ENCODE peak calls at places on chromosomes 16 and 17, in four cellular contexts. X, E, I and A are unnamed samples.

GRCh38 chr17:72935984-72936383 is 156.5 kb downstream of the SLC39A11 start:
- DNase-seq in X (no peak), E (no peak), I (no peak), A (no peak)

GRCh38 chr16:89037261-89038152 is 56.1 kb upstream of the ACSF3 start:
- DNase-seq in X (no peak), E (no peak), I (peak), A (no peak)

GRCh38 chr16:31331141-31331764 is 23.7 kb upstream of the ITGAX start:
- DNase-seq in X (peak), I (no peak), E (no peak), A (peak)

GRCh38 chr17:79802736-79803420 is 6.0 kb upstream of the CBX8 start:
- DNase-seq in I (no peak), X (no peak), E (no peak), A (no peak)

GRCh38 chr16:22075776-22076175 is 16.6 kb upstream of the VWA3A start:
- DNase-seq in E (no peak), I (no peak), X (no peak), A (no peak)

GRCh38 chr17:50325906-50326305 is 20.0 kb upstream of the XYLT2 start:
- DNase-seq in X (no peak), I (no peak), E (no peak), A (no peak)

GRCh38 chr17:3033248-3033640 is 30.2 kb downstream of the OR1D5 start:
- DNase-seq in I (no peak), X (no peak), E (no peak), A (no peak)

GRCh38 chr17:79721993-79722671 is 8.6 kb upstream of the ENPP7 start:
- DNase-seq in X (no peak), E (no peak), I (peak), A (no peak)

GRCh38 chr17:56897646-56898424 is 16.0 kb downstream of the TRIM25 start:
- DNase-seq in E (no peak), I (no peak), X (no peak), A (no peak)

GRCh38 chr16:5042574-5043171 is 8.9 kb upstream of the NAGPA start:
- DNase-seq in E (no peak), I (no peak), X (no peak), A (no peak)

GRCh38 chr17:18102640-18103039 is 5.9 kb upstream of the MYO15A start:
- DNase-seq in I (no peak), E (no peak), X (no peak), A (no peak)

GRCh38 chr16:57604177-57604576 is 24.3 kb upstream of the ADGRG1 start:
- DNase-seq in X (no peak), I (no peak), E (no peak), A (no peak)

GRCh38 chr16:1771864-1772361 is 570 bp upstream of the NME3 start:
- DNase-seq in I (no peak), E (no peak), X (peak), A (no peak)

GRCh38 chr17:67671492-67671891 is 46.2 kb upstream of the NOL11 start:
- DNase-seq in X (no peak), E (no peak), I (no peak), A (no peak)

GRCh38 chr17:3755335-3756030 is 31.8 kb downstream of the HASPIN start:
- DNase-seq in E (no peak), X (no peak), I (no peak), A (no peak)

GRCh38 chr17:66691644-66692500 is 143.0 kb upstream of the CACNG5 start:
- DNase-seq in E (no peak), I (no peak), X (no peak), A (no peak)

GRCh38 chr17:76517638-76518038 is 16.4 kb upstream of the RHBDF2 start:
- DNase-seq in E (no peak), I (no peak), X (no peak), A (no peak)

GRCh38 chr17:83203073-83203471 is 123.7 kb downstream of the METRNL start:
- DNase-seq in I (no peak), X (no peak), E (peak), A (no peak)

GRCh38 chr17:76709077-76709950 is 1.5 kb downstream of the MXRA7 start:
- DNase-seq in E (peak), X (no peak), I (no peak), A (no peak)

GRCh38 chr16:53912155-53912554 is 208.2 kb downstream of the FTO start:
- DNase-seq in E (no peak), I (no peak), X (peak), A (peak)

GRCh38 chr16:1706386-1707192 is 594 bp downstream of the MAPK8IP3 start:
- DNase-seq in X (peak), E (no peak), I (no peak), A (peak)

GRCh38 chr16:23998771-23999170 is 163.0 kb downstream of the PRKCB start:
- DNase-seq in E (no peak), I (no peak), X (no peak), A (no peak)

GRCh38 chr17:48505788-48506187 is 25.0 kb downstream of the HOXB1 start:
- DNase-seq in I (peak), X (peak), E (no peak), A (peak)

GRCh38 chr17:82475458-82475857 is 16.9 kb downstream of the NARF start:
- DNase-seq in X (no peak), I (no peak), E (no peak), A (no peak)